ENCODE peak calls at places on chromosomes 7 and 10, in four cellular contexts. H is heart right ventricle, A is aorta, Y is body of pancreas. L is an unnamed sample.

GRCh38 chr7:29113384-29114102 is 32.8 kb downstream of the CPVL start:
- DNase-seq in H (no peak), A (no peak), Y (peak; percentile 32), L (no peak)

GRCh38 chr10:58585425-58585824 is 72.8 kb downstream of the BICC1 start:
- DNase-seq in H (no peak), A (no peak), Y (no peak), L (no peak)

GRCh38 chr10:73953665-73954064 is 42.7 kb downstream of the PLAU start:
- DNase-seq in H (no peak), A (no peak), Y (no peak), L (no peak)

GRCh38 chr10:132562177-132562915 is 24.8 kb downstream of the INPP5A start:
- DNase-seq in H (no peak), A (peak; percentile 71), Y (no peak), L (no peak)

GRCh38 chr10:79221110-79222051 is 125.9 kb upstream of the PPIF start:
- DNase-seq in H (peak; percentile 86), A (peak; percentile 87), Y (peak; percentile 84), L (peak; percentile 95)

GRCh38 chr7:39228946-39229345 is 251.2 kb downstream of the POU6F2 start:
- DNase-seq in H (no peak), A (no peak), Y (no peak), L (no peak)

GRCh38 chr7:39670934-39671333 is 47.6 kb downstream of the RALA start:
- DNase-seq in H (no peak), A (no peak), Y (no peak), L (no peak)

GRCh38 chr7:92671502-92672169 is 81.4 kb upstream of the FAM133B start:
- DNase-seq in H (no peak), A (no peak), Y (no peak), L (no peak)

GRCh38 chr10:9823268-9823930 is 1194.3 kb upstream of the CELF2 start:
- DNase-seq in H (no peak), A (no peak), Y (no peak), L (no peak)

GRCh38 chr10:12381536-12382156 is 32.3 kb downstream of the CAMK1D start:
- DNase-seq in H (no peak), A (no peak), Y (no peak), L (no peak)

GRCh38 chr10:30786131-30786530 is 156.6 kb upstream of the LYZL2 start:
- DNase-seq in H (no peak), A (peak; percentile 16), Y (no peak), L (no peak)

GRCh38 chr7:35533877-35534276 is 161.1 kb downstream of the HERPUD2 start:
- DNase-seq in H (no peak), A (no peak), Y (no peak), L (no peak)

GRCh38 chr10:80486785-80487421 is 32.8 kb downstream of the TSPAN14 start:
- DNase-seq in H (no peak), A (peak; percentile 45), Y (no peak), L (no peak)

GRCh38 chr7:105457619-105458018 is 64.5 kb downstream of the PUS7 start:
- DNase-seq in H (no peak), A (no peak), Y (no peak), L (no peak)

GRCh38 chr7:80095545-80095944 is 39.1 kb upstream of the GNAI1 start:
- DNase-seq in H (no peak), A (no peak), Y (no peak), L (no peak)

GRCh38 chr7:155230169-155230593 is 67.5 kb upstream of the INSIG1 start:
- DNase-seq in H (peak; percentile 19), A (no peak), Y (peak; percentile 59), L (peak; percentile 42)

GRCh38 chr10:32036922-32037321 is 19.3 kb downstream of the KIF5B start:
- DNase-seq in H (no peak), A (no peak), Y (no peak), L (no peak)

GRCh38 chr7:148773344-148773743 is 74.6 kb downstream of the CUL1 start:
- DNase-seq in H (no peak), A (no peak), Y (no peak), L (no peak)

GRCh38 chr7:6248581-6248980 is 23.8 kb downstream of the CYTH3 start:
- DNase-seq in H (no peak), A (no peak), Y (no peak), L (no peak)

GRCh38 chr10:123129553-123130271 is 6.1 kb upstream of the HMX3 start:
- DNase-seq in H (no peak), A (no peak), Y (no peak), L (no peak)

DNA sequence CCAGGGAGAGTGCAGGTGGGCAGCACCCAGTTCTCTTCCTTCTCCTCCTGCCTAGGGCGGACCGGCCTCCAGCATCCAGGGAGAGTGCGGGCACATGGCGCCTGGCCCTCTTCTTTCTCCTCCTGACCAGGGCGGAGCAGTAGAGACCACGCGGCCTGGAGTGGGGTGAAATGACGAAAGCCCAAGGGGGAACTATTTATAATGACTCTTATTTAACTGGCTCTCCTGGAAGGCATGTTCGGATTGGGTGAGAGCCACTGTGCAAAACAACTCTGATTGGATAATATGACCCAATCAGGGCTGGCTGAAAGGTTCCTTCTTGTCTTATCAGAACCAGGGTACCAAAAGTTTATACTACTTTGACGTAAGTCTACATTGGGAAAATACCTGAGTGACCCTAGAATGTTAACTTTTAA is 63.1 kb downstream of the ZNF37A start:
- DNase-seq in H (no peak), A (no peak), Y (no peak), L (no peak)
- H3K9me3 ChIP-seq in H (peaks cover 24% of the 10 kb centered on the region), A (peaks cover 3% of the 10 kb centered on the region), Y (no peaks in the 10 kb centered on the region), L (no peaks in the 10 kb centered on the region)

GRCh38 chr10:29680091-29680490 is 45.3 kb upstream of the SVIL start:
- DNase-seq in H (no peak), A (no peak), Y (no peak), L (no peak)

GRCh38 chr10:29671968-29672367 is 37.2 kb upstream of the SVIL start:
- DNase-seq in H (no peak), A (no peak), Y (no peak), L (no peak)

GRCh38 chr10:29676732-29677131 is 42.0 kb upstream of the SVIL start:
- DNase-seq in H (no peak), A (no peak), Y (no peak), L (no peak)

GRCh38 chr10:29681700-29682444 is 47.1 kb upstream of the SVIL start:
- DNase-seq in H (no peak), A (no peak), Y (no peak), L (no peak)

GRCh38 chr10:29675984-29676383 is 41.2 kb upstream of the SVIL start:
- DNase-seq in H (no peak), A (no peak), Y (no peak), L (no peak)
- H3K9me3 ChIP-seq in H (peaks cover 26% of the 10 kb centered on the region), A (peaks cover 2% of the 10 kb centered on the region), Y (no peaks in the 10 kb centered on the region), L (peaks cover 2% of the 10 kb centered on the region)

DNA sequence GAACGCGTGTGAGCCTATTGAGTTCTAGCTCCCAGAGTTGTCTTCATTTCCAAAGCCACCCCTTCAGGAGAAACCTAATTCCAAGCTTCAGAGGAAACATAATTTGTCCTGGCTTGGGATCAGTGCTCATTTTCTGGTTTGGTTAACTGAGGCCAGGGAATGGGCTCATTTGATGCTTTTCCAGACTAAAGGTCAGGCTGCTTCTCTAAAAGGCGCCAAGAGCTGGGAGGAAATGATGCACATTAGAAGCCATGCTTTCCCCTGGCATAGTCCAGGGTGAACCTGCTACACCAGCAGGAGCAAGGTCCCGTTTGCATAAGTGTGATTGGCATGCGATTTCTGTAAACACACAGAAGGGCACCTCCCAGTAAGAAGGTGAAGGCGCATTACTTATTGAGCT is 435.0 kb downstream of the GALNT17 start:
- DNase-seq in H (no peak), A (no peak), Y (no peak), L (no peak)
- H3K9me3 ChIP-seq in H (no peaks in the 10 kb centered on the region), A (no peaks in the 10 kb centered on the region), Y (no peaks in the 10 kb centered on the region), L (no peaks in the 10 kb centered on the region)

DNA sequence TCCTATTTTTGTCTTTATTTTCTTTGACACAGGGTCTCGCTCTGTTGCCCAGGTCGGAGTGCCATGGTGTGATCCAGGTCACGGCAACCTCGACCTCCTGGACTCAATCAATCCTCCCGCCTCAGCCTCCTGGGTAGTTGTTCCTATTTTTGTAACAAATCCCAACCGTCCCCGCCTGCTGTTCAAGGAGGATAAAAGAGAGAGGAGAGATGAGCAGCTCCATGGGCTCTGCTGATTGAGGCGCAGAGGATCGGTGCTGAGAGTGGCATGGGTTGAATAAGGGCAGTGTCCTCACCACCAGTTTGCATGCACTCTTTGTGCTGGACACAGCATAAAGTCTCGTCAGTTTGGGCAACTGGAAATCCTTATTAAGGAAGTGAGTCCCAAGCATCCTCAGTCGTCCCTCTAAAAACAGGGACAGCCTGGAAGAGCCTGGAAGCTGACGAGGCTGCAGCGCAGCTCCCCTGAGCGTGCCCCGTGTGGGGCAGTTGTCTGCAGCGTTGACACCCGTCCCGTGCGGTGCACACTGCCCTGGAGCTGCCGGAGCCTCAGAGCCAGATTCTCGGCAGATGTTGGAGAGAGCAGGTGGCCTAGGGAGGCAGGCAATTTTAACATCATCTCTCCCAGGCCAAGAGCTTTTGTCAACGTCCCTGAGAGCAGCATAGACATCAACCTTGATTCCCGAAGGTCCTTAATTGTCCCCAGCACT is 404.2 kb upstream of the RNF32 start:
- DNase-seq in H (no peak), A (peak; percentile 43), Y (no peak), L (no peak)
- H3K9me3 ChIP-seq in H (no peaks in the 10 kb centered on the region), A (no peaks in the 10 kb centered on the region), Y (no peaks in the 10 kb centered on the region), L (no peaks in the 10 kb centered on the region)

DNA sequence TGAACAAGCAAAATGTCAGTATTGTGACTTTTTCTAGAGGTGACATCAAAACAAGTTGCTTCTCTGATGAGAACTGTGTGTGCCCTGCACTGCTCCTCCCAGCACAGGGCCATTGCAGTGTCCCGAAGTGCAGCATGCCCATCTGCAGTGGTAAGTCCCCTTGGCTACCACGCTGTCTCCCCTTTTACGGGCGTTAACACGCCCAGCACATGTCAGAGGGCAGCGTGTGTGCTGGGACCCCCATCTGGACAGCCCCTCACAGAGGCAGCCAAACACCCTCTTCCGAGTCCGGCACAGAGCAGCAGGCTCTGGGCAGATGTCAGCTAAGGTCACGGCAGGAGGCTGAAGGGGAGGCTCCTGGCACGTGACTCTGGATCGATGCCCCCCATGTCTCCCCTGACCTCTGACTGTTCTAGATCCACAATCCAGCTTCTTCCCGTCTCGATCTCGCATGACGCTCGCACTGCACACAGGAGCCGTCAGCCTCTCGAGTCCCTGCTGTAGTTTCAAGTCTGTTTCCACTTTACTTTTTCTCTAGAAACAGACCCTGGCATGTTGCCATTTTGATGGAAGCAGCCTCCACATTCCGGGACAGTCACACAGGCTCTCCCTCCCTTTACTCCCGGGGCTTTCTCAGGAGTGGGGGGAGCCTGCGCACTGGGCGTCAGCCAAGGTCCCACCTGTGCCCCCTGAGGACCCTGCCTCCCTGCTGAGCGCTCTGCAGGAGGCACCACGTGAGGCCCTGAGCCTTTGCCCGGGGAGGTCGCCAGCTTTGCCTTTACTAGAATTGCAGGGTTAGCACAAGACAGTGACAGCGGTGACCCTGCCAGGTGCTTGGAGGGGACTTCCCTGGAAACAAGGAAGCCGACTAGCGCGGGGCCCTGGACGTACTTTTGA is 133.8 kb downstream of the TCERG1L start:
- DNase-seq in H (no peak), A (no peak), Y (no peak), L (no peak)
- H3K9me3 ChIP-seq in H (no peaks in the 10 kb centered on the region), A (no peaks in the 10 kb centered on the region), Y (no peaks in the 10 kb centered on the region), L (no peaks in the 10 kb centered on the region)

GRCh38 chr10:102191956-102192355 is 34.1 kb upstream of the ELOVL3 start:
- DNase-seq in H (no peak), A (no peak), Y (no peak), L (no peak)
- H3K9me3 ChIP-seq in H (no peaks in the 10 kb centered on the region), A (no peaks in the 10 kb centered on the region), Y (no peaks in the 10 kb centered on the region), L (no peaks in the 10 kb centered on the region)

DNA sequence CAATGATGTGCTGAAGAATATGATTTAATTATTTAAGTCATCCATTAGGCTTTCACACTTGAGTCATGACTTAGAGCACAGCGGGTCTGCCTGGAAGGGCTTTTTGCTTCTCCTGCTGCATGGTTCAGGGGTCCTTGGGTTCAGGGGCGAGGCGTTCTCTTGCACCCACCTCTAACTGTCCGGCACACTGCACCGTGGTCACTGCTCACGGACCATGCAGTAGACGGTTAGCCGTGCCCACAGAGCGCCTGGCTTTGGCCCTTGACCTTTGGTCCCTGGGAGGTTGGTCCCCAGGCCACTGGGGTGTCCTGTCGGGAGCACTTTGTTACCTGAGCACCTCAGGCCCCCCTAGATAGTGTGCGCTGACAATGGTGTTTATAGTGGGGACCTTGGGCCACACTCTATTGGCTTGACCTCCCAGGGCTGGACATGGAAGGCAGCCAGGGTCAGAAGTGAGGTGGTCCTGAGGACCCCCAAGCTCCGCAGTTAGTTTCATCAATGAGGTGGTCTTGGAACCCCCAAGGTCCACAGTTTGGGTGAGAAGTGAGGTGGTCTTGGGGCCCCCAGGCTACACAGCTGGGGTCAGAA is 110.6 kb downstream of the ACTR3B start:
- DNase-seq in H (no peak), A (peak; percentile 57), Y (no peak), L (no peak)
- H3K9me3 ChIP-seq in H (no peaks in the 10 kb centered on the region), A (no peaks in the 10 kb centered on the region), Y (no peaks in the 10 kb centered on the region), L (no peaks in the 10 kb centered on the region)

L was measured in right cardiac atrium.